ENCODE peak calls at places on chromosome 17, in seven cellular contexts. One of them, this sample, is unnamed.

GRCh38 chr17:45976755-45977505 is 22.1 kb upstream of the STH start:
- DNase-seq in K562: peak
- DNase-seq in HCT116: no peak
- DNase-seq in GM12878: no peak
- DNase-seq in SK-N-SH: no peak
- DNase-seq in H1: no peak
- DNase-seq in HepG2: no peak
- DNase-seq in this sample: no peak

GRCh38 chr17:77657821-77658220 is 300.7 kb upstream of the TNRC6C start:
- DNase-seq in K562: no peak
- DNase-seq in HCT116: no peak
- DNase-seq in GM12878: no peak
- DNase-seq in SK-N-SH: no peak
- DNase-seq in H1: no peak
- DNase-seq in HepG2: no peak
- DNase-seq in this sample: no peak

GRCh38 chr17:1958134-1958881 is 66.8 kb downstream of the RTN4RL1 start:
- DNase-seq in K562: no peak
- DNase-seq in HCT116: no peak
- DNase-seq in GM12878: no peak
- DNase-seq in SK-N-SH: no peak
- DNase-seq in H1: no peak
- DNase-seq in HepG2: no peak
- DNase-seq in this sample: no peak

GRCh38 chr17:8632087-8632486 is 1.6 kb upstream of the MYH10 start:
- DNase-seq in K562: no peak
- DNase-seq in HCT116: no peak
- DNase-seq in GM12878: no peak
- DNase-seq in SK-N-SH: no peak
- DNase-seq in H1: no peak
- DNase-seq in HepG2: peak
- DNase-seq in this sample: no peak

GRCh38 chr17:3535253-3535995 is 22.2 kb downstream of the TRPV3 start:
- DNase-seq in K562: peak
- DNase-seq in HCT116: peak
- DNase-seq in GM12878: no peak
- DNase-seq in SK-N-SH: peak
- DNase-seq in H1: peak
- DNase-seq in HepG2: no peak
- DNase-seq in this sample: no peak

GRCh38 chr17:69431835-69432234 is 17.3 kb downstream of the MAP2K6 start:
- DNase-seq in K562: no peak
- DNase-seq in HCT116: no peak
- DNase-seq in GM12878: no peak
- DNase-seq in SK-N-SH: no peak
- DNase-seq in H1: no peak
- DNase-seq in HepG2: no peak
- DNase-seq in this sample: no peak

GRCh38 chr17:7844292-7845154 is 10.3 kb upstream of the TMEM88 start:
- DNase-seq in K562: peak
- DNase-seq in HCT116: peak
- DNase-seq in GM12878: peak
- DNase-seq in SK-N-SH: peak
- DNase-seq in H1: no peak
- DNase-seq in HepG2: peak
- DNase-seq in this sample: peak

GRCh38 chr17:70675070-70675590 is 505.8 kb downstream of the KCNJ2 start:
- DNase-seq in K562: no peak
- DNase-seq in HCT116: no peak
- DNase-seq in GM12878: no peak
- DNase-seq in SK-N-SH: no peak
- DNase-seq in H1: no peak
- DNase-seq in HepG2: no peak
- DNase-seq in this sample: no peak

GRCh38 chr17:12041316-12041715 is 20.6 kb downstream of the MAP2K4 start:
- DNase-seq in K562: no peak
- DNase-seq in HCT116: peak
- DNase-seq in GM12878: no peak
- DNase-seq in SK-N-SH: no peak
- DNase-seq in H1: no peak
- DNase-seq in HepG2: no peak
- DNase-seq in this sample: no peak

GRCh38 chr17:27283057-27283456 is 10.9 kb upstream of the WSB1 start:
- DNase-seq in K562: no peak
- DNase-seq in HCT116: no peak
- DNase-seq in GM12878: no peak
- DNase-seq in SK-N-SH: no peak
- DNase-seq in H1: no peak
- DNase-seq in HepG2: no peak
- DNase-seq in this sample: no peak

GRCh38 chr17:35132816-35133550 is 9.1 kb downstream of the NLE1 start:
- DNase-seq in K562: no peak
- DNase-seq in HCT116: no peak
- DNase-seq in GM12878: no peak
- DNase-seq in SK-N-SH: no peak
- DNase-seq in H1: no peak
- DNase-seq in HepG2: no peak
- DNase-seq in this sample: no peak

GRCh38 chr17:50766222-50767023 is 895 bp downstream of the ANKRD40CL start:
- DNase-seq in K562: no peak
- DNase-seq in HCT116: no peak
- DNase-seq in GM12878: no peak
- DNase-seq in SK-N-SH: no peak
- DNase-seq in H1: no peak
- DNase-seq in HepG2: peak
- DNase-seq in this sample: no peak

GRCh38 chr17:63928172-63928666 is 3.9 kb downstream of the CD79B start:
- DNase-seq in K562: no peak
- DNase-seq in HCT116: no peak
- DNase-seq in GM12878: no peak
- DNase-seq in SK-N-SH: peak
- DNase-seq in H1: no peak
- DNase-seq in HepG2: no peak
- DNase-seq in this sample: no peak

GRCh38 chr17:78364436-78365281 is 4.8 kb upstream of the SOCS3 start:
- DNase-seq in K562: peak
- DNase-seq in HCT116: no peak
- DNase-seq in GM12878: no peak
- DNase-seq in SK-N-SH: no peak
- DNase-seq in H1: no peak
- DNase-seq in HepG2: no peak
- DNase-seq in this sample: no peak

GRCh38 chr17:17439971-17440843 is 36.6 kb upstream of the MED9 start:
- DNase-seq in K562: peak
- DNase-seq in HCT116: peak
- DNase-seq in GM12878: peak
- DNase-seq in SK-N-SH: peak
- DNase-seq in H1: peak
- DNase-seq in HepG2: peak
- DNase-seq in this sample: peak

GRCh38 chr17:44209786-44210341 is 9.6 kb downstream of the UBTF start:
- DNase-seq in K562: no peak
- DNase-seq in HCT116: no peak
- DNase-seq in GM12878: no peak
- DNase-seq in SK-N-SH: no peak
- DNase-seq in H1: no peak
- DNase-seq in HepG2: no peak
- DNase-seq in this sample: no peak

GRCh38 chr17:70969540-70970034 is 800.3 kb downstream of the KCNJ2 start:
- DNase-seq in K562: no peak
- DNase-seq in HCT116: no peak
- DNase-seq in GM12878: no peak
- DNase-seq in SK-N-SH: no peak
- DNase-seq in H1: no peak
- DNase-seq in HepG2: no peak
- DNase-seq in this sample: no peak

GRCh38 chr17:5000237-5000639 is 2.5 kb downstream of the KIF1C start:
- DNase-seq in K562: no peak
- DNase-seq in HCT116: no peak
- DNase-seq in GM12878: no peak
- DNase-seq in SK-N-SH: no peak
- DNase-seq in H1: no peak
- DNase-seq in HepG2: no peak
- DNase-seq in this sample: peak

DNA sequence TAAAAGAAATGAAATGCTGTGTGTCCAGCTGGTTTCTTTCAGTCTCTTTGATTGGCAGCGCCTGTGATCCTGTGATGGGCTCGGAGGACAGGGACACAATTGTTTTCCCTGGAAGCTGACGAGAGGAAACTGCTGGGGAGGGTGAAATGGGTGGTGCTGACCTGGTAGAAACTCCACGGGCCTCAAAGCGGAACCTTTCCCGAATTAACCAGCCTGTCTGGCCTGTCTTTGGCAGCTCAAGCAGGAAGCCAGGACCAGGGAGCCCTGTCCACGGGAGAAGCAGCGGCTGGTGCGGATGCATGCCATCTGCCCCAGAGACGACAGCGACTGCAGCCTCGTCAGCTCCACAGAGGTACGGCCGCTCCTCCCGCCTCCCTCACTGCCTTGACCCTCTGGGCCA is 22.4 kb downstream of the CARD14 start:
- DNase-seq in K562: no peak
- DNase-seq in HCT116: no peak
- DNase-seq in GM12878: no peak
- DNase-seq in SK-N-SH: no peak
- DNase-seq in H1: no peak
- DNase-seq in HepG2: peak
- DNase-seq in this sample: no peak
- TF ChIP-seq JUND in K562: no peak
- TF ChIP-seq JUND in HCT116: no peak
- TF ChIP-seq JUND in GM12878: no peak
- TF ChIP-seq JUND in SK-N-SH: no peak
- TF ChIP-seq JUND in H1: no peak
- TF ChIP-seq JUND in HepG2: no peak
- TF ChIP-seq JUND in this sample: no peak

GRCh38 chr17:48588074-48588415 is 2.0 kb downstream of the HOXB3 start:
- DNase-seq in K562: no peak
- DNase-seq in HCT116: no peak
- DNase-seq in GM12878: no peak
- DNase-seq in SK-N-SH: no peak
- DNase-seq in H1: no peak
- DNase-seq in HepG2: no peak
- DNase-seq in this sample: no peak

GRCh38 chr17:48583708-48584582 is 5.8 kb upstream of the HOXB4 start:
- DNase-seq in K562: peak
- DNase-seq in HCT116: no peak
- DNase-seq in GM12878: no peak
- DNase-seq in SK-N-SH: no peak
- DNase-seq in H1: no peak
- DNase-seq in HepG2: no peak
- DNase-seq in this sample: no peak

GRCh38 chr17:48587276-48588073 is 2.6 kb downstream of the HOXB3 start:
- DNase-seq in K562: no peak
- DNase-seq in HCT116: no peak
- DNase-seq in GM12878: no peak
- DNase-seq in SK-N-SH: no peak
- DNase-seq in H1: no peak
- DNase-seq in HepG2: no peak
- DNase-seq in this sample: no peak

GRCh38 chr17:48588519-48588918 is 1.5 kb downstream of the HOXB3 start:
- DNase-seq in K562: no peak
- DNase-seq in HCT116: no peak
- DNase-seq in GM12878: no peak
- DNase-seq in SK-N-SH: no peak
- DNase-seq in H1: no peak
- DNase-seq in HepG2: no peak
- DNase-seq in this sample: no peak

DNA sequence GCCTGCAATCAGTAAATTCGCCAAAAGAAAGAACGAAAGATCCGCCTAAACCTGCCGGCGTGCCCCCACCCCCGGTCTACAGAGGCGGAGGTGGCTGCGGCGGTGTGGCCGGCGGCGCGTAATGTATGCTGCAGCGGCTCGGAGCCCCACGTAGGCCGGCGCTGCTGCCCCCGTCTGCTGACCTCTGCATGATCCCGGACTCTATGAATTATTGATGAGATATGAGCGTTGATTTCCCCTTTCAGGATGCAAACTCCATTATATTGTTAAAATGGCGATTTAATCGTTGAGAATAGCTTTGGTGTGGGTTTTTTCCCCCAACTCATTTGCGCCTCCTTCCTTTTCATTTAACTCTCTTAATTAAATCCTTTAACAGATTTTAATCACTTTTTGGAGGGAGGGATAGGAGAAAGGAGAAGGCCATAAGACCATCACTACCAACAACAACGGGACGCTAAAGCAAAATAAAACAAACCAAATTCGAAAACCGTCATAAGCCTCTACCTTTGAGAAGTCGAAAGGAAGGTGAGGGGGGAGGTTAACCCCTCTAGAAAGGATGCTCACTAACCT is 3.6 kb downstream of the HOXB3 start:
- DNase-seq in K562: no peak
- DNase-seq in HCT116: no peak
- DNase-seq in GM12878: no peak
- DNase-seq in SK-N-SH: no peak
- DNase-seq in H1: no peak
- DNase-seq in HepG2: no peak
- DNase-seq in this sample: no peak
- TF ChIP-seq JUND in K562: no peak
- TF ChIP-seq JUND in HCT116: no peak
- TF ChIP-seq JUND in GM12878: no peak
- TF ChIP-seq JUND in SK-N-SH: no peak
- TF ChIP-seq JUND in H1: no peak
- TF ChIP-seq JUND in HepG2: no peak
- TF ChIP-seq JUND in this sample: no peak

GRCh38 chr17:81667754-81668153 is 1.2 kb downstream of the CCDC137 start:
- DNase-seq in K562: peak
- DNase-seq in HCT116: no peak
- DNase-seq in GM12878: no peak
- DNase-seq in SK-N-SH: peak
- DNase-seq in H1: no peak
- DNase-seq in HepG2: no peak
- DNase-seq in this sample: no peak

GRCh38 chr17:81664051-81664470 is 2.3 kb downstream of the OXLD1 start:
- DNase-seq in K562: peak
- DNase-seq in HCT116: peak
- DNase-seq in GM12878: no peak
- DNase-seq in SK-N-SH: no peak
- DNase-seq in H1: no peak
- DNase-seq in HepG2: no peak
- DNase-seq in this sample: no peak

GRCh38 chr17:81666092-81666341 is 388 bp downstream of the OXLD1 start:
- DNase-seq in K562: no peak
- DNase-seq in HCT116: no peak
- DNase-seq in GM12878: no peak
- DNase-seq in SK-N-SH: no peak
- DNase-seq in H1: no peak
- DNase-seq in HepG2: peak
- DNase-seq in this sample: no peak

GRCh38 chr17:81666342-81667191 is at the start of the genes CCDC137 and OXLD1:
- DNase-seq in K562: peak
- DNase-seq in HCT116: peak
- DNase-seq in GM12878: peak
- DNase-seq in SK-N-SH: peak
- DNase-seq in H1: peak
- DNase-seq in HepG2: peak
- DNase-seq in this sample: peak

GRCh38 chr17:81665205-81666091 is 957 bp downstream of the OXLD1 start:
- DNase-seq in K562: peak
- DNase-seq in HCT116: no peak
- DNase-seq in GM12878: no peak
- DNase-seq in SK-N-SH: peak
- DNase-seq in H1: no peak
- DNase-seq in HepG2: peak
- DNase-seq in this sample: peak
- TF ChIP-seq JUND in K562: peak
- TF ChIP-seq JUND in HCT116: no peak
- TF ChIP-seq JUND in GM12878: no peak
- TF ChIP-seq JUND in SK-N-SH: no peak
- TF ChIP-seq JUND in H1: no peak
- TF ChIP-seq JUND in HepG2: no peak
- TF ChIP-seq JUND in this sample: no peak

GRCh38 chr17:49393491-49394255 is 21.0 kb downstream of the PHB1 start:
- DNase-seq in K562: no peak
- DNase-seq in HCT116: no peak
- DNase-seq in GM12878: no peak
- DNase-seq in SK-N-SH: no peak
- DNase-seq in H1: no peak
- DNase-seq in HepG2: no peak
- DNase-seq in this sample: no peak
- TF ChIP-seq JUND in K562: no peak
- TF ChIP-seq JUND in HCT116: no peak
- TF ChIP-seq JUND in GM12878: no peak
- TF ChIP-seq JUND in SK-N-SH: no peak
- TF ChIP-seq JUND in H1: no peak
- TF ChIP-seq JUND in HepG2: no peak
- TF ChIP-seq JUND in this sample: no peak